ENCODE peak calls at places on chromosomes 1 and 21, in five cellular contexts. H is GM23248, T is fibroblast of lung, B is aorta, Q is ovary. M is an unnamed sample.

GRCh38 chr1:211521102-211521815 is 29.3 kb upstream of the RD3 start:
- DNase-seq in H (no peak), T (no peak), B (no peak), Q (no peak), M (no peak)

GRCh38 chr1:10973552-10973951 is 38.9 kb upstream of the TARDBP start:
- DNase-seq in H (peak; percentile 74), T (peak; percentile 70), B (no peak), Q (peak; percentile 35), M (no peak)

GRCh38 chr1:154220970-154221814 is 437 bp downstream of the UBAP2L start:
- DNase-seq in H (peak; percentile 76), T (peak; percentile 44), B (peak; percentile 89), Q (peak; percentile 79), M (peak; percentile 69)

GRCh38 chr21:45482899-45483821 is 59.1 kb downstream of the SLC19A1 start:
- DNase-seq in H (no peak), T (no peak), B (no peak), Q (no peak), M (peak; percentile 58)

GRCh38 chr21:38386967-38387366 is 111.3 kb downstream of the ERG start:
- DNase-seq in H (peak; percentile 43), T (peak; percentile 53), B (no peak), Q (no peak), M (no peak)

GRCh38 chr21:28587748-28588147 is 404.9 kb downstream of the LTN1 start:
- DNase-seq in H (peak; percentile 30), T (no peak), B (no peak), Q (no peak), M (no peak)

GRCh38 chr1:207959141-207959825 is 48.4 kb upstream of the CD34 start:
- DNase-seq in H (peak; percentile 80), T (peak; percentile 60), B (peak; percentile 96), Q (peak; percentile 91), M (peak; percentile 16)

GRCh38 chr1:226602186-226603029 is 53.8 kb downstream of the STUM start:
- DNase-seq in H (peak; percentile 93), T (peak; percentile 37), B (peak; percentile 82), Q (peak; percentile 53), M (no peak)

GRCh38 chr1:184112176-184112948 is 60.8 kb downstream of the TSEN15 start:
- DNase-seq in H (no peak), T (no peak), B (no peak), Q (no peak), M (no peak)

GRCh38 chr1:18107671-18108312 is at the start of gene IGSF21:
- DNase-seq in H (no peak), T (no peak), B (no peak), Q (no peak), M (no peak)

GRCh38 chr1:210332233-210332632 is 3.5 kb downstream of the HHAT start:
- DNase-seq in H (no peak), T (no peak), B (no peak), Q (no peak), M (no peak)

GRCh38 chr1:28807046-28807445 is 4.9 kb upstream of the OPRD1 start:
- DNase-seq in H (no peak), T (no peak), B (no peak), Q (no peak), M (no peak)

GRCh38 chr1:72230746-72231145 is 51.6 kb downstream of the NEGR1 start:
- DNase-seq in H (peak; percentile 42), T (peak; percentile 51), B (no peak), Q (no peak), M (no peak)

GRCh38 chr21:42596657-42597056 is 56.8 kb upstream of the PDE9A start:
- DNase-seq in H (no peak), T (no peak), B (no peak), Q (no peak), M (no peak)

GRCh38 chr21:42291003-42291750 is 24.0 kb downstream of the TFF3 start:
- DNase-seq in H (no peak), T (no peak), B (no peak), Q (no peak), M (no peak)

GRCh38 chr1:102919659-102920058 is 188.7 kb downstream of the COL11A1 start:
- DNase-seq in H (peak; percentile 63), T (peak; percentile 81), B (no peak), Q (no peak), M (no peak)

GRCh38 chr1:93322349-93322748 is 23.4 kb upstream of the DR1 start:
- DNase-seq in H (no peak), T (no peak), B (no peak), Q (no peak), M (no peak)

GRCh38 chr1:239308701-239309333 is 77.6 kb upstream of the CHRM3 start:
- DNase-seq in H (peak; percentile 31), T (peak; percentile 13), B (no peak), Q (peak; percentile 41), M (peak; percentile 3)

GRCh38 chr1:248703674-248704073 is 1.1 kb upstream of the OR14I1 start:
- DNase-seq in H (peak; percentile 2), T (no peak), B (no peak), Q (no peak), M (no peak)

GRCh38 chr1:248704556-248704955 is 2.0 kb upstream of the OR14I1 start:
- DNase-seq in H (no peak), T (no peak), B (no peak), Q (no peak), M (no peak)

GRCh38 chr1:248699099-248699498 is 3.5 kb downstream of the OR14I1 start:
- DNase-seq in H (no peak), T (no peak), B (no peak), Q (no peak), M (no peak)

GRCh38 chr1:248697907-248698306 is 4.7 kb downstream of the OR14I1 start:
- DNase-seq in H (no peak), T (no peak), B (no peak), Q (no peak), M (no peak)

DNA sequence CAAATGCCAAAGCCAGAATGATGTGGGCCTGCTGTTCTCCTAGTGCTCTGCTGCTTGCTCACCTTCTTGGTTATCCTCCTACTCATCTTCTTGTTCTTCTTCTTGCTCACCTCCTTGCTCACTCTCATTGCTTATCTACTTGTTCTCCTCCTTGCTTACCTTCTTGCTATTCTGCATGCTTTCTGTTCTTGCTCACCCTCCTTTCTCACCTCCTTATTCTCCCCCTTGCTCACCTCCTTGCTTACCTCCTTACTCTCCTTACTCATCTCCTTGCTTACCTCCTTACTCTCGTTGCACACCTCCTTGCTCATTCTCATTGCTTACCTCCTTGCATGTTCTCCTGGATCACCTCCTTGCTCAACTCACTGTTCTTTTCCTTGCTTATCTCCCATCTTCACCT is at the start of gene OR14I1:
- DNase-seq in H (no peak), T (no peak), B (no peak), Q (no peak), M (no peak)
- H3K9me3 ChIP-seq in H (no peaks in the 10 kb centered on the region), T (no peaks in the 10 kb centered on the region), B (no peaks in the 10 kb centered on the region), Q (no peaks in the 10 kb centered on the region), M (no peaks in the 10 kb centered on the region)

DNA sequence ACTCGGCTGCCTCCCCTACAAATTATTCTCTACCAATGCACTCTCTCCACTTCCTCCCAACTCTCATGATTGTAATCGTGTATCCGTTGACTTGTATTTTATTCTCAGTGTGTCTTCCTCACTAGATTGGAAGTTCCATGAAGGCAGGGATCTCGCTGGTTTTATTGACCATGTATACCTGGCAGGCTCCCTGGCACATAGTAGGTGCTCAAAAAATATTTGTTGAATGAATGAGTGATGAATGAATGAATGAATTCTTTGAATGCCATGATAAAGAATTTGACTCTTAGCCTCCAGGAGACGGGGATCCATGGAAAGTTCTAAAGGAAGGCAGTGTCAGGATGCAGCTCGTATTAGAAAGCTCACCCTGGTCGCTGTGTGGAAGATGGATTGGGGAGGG is 28.8 kb upstream of the WASF2 start:
- DNase-seq in H (no peak), T (no peak), B (no peak), Q (no peak), M (no peak)
- H3K27ac ChIP-seq in H (no peak overlapping the region), T (no peak overlapping the region), B (no peak overlapping the region), Q (peak overlapping the region; percentile 58), M (no peak overlapping the region)

DNA sequence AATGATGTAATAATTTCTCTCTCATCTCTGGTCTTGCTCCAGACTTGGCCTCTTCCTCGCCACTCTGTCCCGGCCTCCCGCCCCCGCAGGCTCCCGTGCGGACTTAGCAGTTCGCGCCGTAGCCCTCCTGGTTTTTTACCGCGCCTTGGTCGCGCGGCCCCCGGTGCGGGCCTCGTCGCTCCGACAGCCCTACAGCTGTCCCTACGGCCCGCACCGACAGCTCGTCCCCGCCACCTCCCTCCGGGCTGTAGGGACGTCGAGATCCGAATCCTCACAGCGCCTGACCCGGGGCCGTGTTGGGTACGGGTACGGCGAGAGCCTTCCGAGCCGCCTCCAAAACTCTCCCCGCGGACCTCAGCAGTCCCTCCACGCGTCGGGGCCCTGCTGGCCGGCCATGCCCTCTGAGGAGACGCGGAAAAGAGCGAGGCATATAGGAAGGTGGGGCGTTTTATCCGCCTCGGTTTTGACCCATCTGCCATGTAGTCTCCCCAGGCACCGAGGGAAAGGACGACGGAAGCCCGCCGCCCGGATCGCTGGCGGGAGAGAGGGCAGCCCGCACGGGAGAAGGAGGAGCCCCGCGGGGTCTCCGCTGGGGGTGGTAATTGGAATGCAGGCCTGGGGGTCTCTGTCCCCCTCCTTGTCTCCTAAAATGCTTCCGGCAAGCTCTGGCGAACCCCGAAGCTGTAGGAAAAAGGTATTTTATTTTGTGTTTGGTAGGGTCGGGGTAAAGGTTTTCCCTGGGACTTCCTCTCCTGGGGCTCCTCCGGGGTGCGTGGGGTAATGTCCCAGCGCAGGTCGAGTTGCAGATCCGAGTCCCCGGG is 3.3 kb downstream of the LHX4 start:
- DNase-seq in H (no peak), T (no peak), B (peak; percentile 67), Q (no peak), M (no peak)
- H3K4me1 ChIP-seq in H (no peaks in the 10 kb centered on the region), T (peaks cover 9% of the 10 kb centered on the region), B (no peaks in the 10 kb centered on the region), Q (peaks cover 11% of the 10 kb centered on the region), M (peaks cover 24% of the 10 kb centered on the region)

GRCh38 chr1:248752981-248753525 is 2.5 kb downstream of the LYPD8 start:
- DNase-seq in H (no peak), T (no peak), B (no peak), Q (no peak), M (no peak)
- H3K9me3 ChIP-seq in H (no peaks in the 10 kb centered on the region), T (peaks cover 7% of the 10 kb centered on the region), B (no peaks in the 10 kb centered on the region), Q (no peaks in the 10 kb centered on the region), M (no peaks in the 10 kb centered on the region)